ENCODE peak calls at places on chromosomes 4 and X, in eight cellular contexts. D, S, Q, Z, G, O, F and C are unnamed samples.

GRCh38 chr4:157739237-157739636 is 433.6 kb downstream of the GASK1B start:
- DNase-seq in D (no peak), Q (peak), Z (no peak), F (peak), S (no peak), O (no peak), G (no peak), C (no peak)

GRCh38 chr4:153159728-153160221 is 44.5 kb upstream of the TRIM2 start:
- DNase-seq in Z (no peak), D (no peak), S (no peak), G (no peak), O (no peak), F (peak), Q (peak), C (no peak)

GRCh38 chr4:7275490-7276154 is 83.3 kb downstream of the SORCS2 start:
- DNase-seq in F (no peak), D (no peak), G (no peak), S (no peak), Z (no peak), O (no peak), Q (no peak), C (no peak)

GRCh38 chr4:118995693-118996391 is 107.2 kb downstream of the SYNPO2 start:
- DNase-seq in G (no peak), Z (no peak), D (no peak), F (no peak), O (no peak), Q (no peak), S (no peak), C (no peak)

GRCh38 chr4:2445130-2445529 is 23.8 kb upstream of the RNF4 start:
- DNase-seq in G (no peak), O (no peak), Z (no peak), D (no peak), F (no peak), Q (no peak), S (no peak), C (no peak)

GRCh38 chrX:50723006-50723405 is 91.0 kb downstream of the SHROOM4 start:
- DNase-seq in Z (no peak), G (no peak), F (peak), Q (no peak), O (no peak), S (no peak), D (no peak), C (no peak)

GRCh38 chr4:7653510-7654414 is 219.0 kb upstream of the PSAPL1 start:
- DNase-seq in G (no peak), S (no peak), Z (no peak), Q (peak), F (no peak), O (no peak), D (no peak), C (no peak)

GRCh38 chr4:97952763-97953162 is 190.5 kb downstream of the STPG2 start:
- DNase-seq in Q (no peak), F (no peak), Z (no peak), O (no peak), G (no peak), D (no peak), S (no peak), C (no peak)

GRCh38 chr4:184310171-184310567 is 92.5 kb upstream of the ENPP6 start:
- DNase-seq in Z (peak), F (peak), G (no peak), Q (no peak), S (peak), D (no peak), O (no peak), C (no peak)

GRCh38 chr4:2393353-2394270 is 24.8 kb downstream of the ZFYVE28 start:
- DNase-seq in Q (peak), S (peak), O (no peak), D (no peak), F (no peak), G (no peak), Z (no peak), C (no peak)

GRCh38 chr4:3407171-3407771 is 34.5 kb upstream of the HGFAC start:
- DNase-seq in Z (no peak), S (no peak), Q (no peak), O (no peak), F (no peak), G (no peak), D (no peak), C (no peak)